ENCODE peak calls at places on chromosomes 12 and 14, in four cellular contexts. B is astrocyte, D is spleen, F is Peyer's patch. V is an unnamed sample.

GRCh38 chr12:54989829-54990228 is 5.3 kb upstream of the TESPA1 start:
- DNase-seq in B (no peak), D (no peak), F (no peak), V (no peak)

GRCh38 chr14:99521176-99522024 is 40.2 kb downstream of the CCNK start:
- DNase-seq in D (peak; percentile 66), F (no peak), B (no peak), V (peak; percentile 24)

GRCh38 chr12:27331299-27331926 is 1.2 kb upstream of the BMAL2 start:
- DNase-seq in D (no peak), F (no peak), B (peak; percentile 95), V (no peak)

GRCh38 chr12:117986705-117987469 is 18.1 kb upstream of the KSR2 start:
- DNase-seq in B (peak; percentile 81), D (no peak), F (no peak), V (no peak)

GRCh38 chr12:4787965-4788364 is 67.8 kb downstream of the GALNT8 start:
- DNase-seq in F (no peak), D (no peak), B (no peak), V (no peak)

GRCh38 chr12:54191550-54192022 is 2.8 kb upstream of the SMUG1 start:
- DNase-seq in D (peak; percentile 92), F (peak; percentile 80), B (peak; percentile 42), V (peak; percentile 81)

GRCh38 chr12:8697120-8697475 is 693 bp upstream of the RIMKLB start:
- DNase-seq in F (no peak), D (peak; percentile 90), B (peak; percentile 37), V (no peak)

GRCh38 chr14:70721542-70721941 is 79.8 kb downstream of the TTC9 start:
- DNase-seq in B (peak; percentile 22), F (no peak), D (no peak), V (no peak)

GRCh38 chr12:78088391-78088832 is 257.7 kb downstream of the NAV3 start:
- DNase-seq in F (no peak), B (no peak), D (no peak), V (no peak)

GRCh38 chr14:74391479-74391878 is 34.5 kb downstream of the SYNDIG1L start:
- DNase-seq in D (no peak), B (no peak), F (no peak), V (peak; percentile 2)

GRCh38 chr14:38405851-38406630 is 150.1 kb upstream of the CLEC14A start:
- DNase-seq in B (peak; percentile 53), F (no peak), D (no peak), V (no peak)

GRCh38 chr14:28102814-28103213 is 663.8 kb upstream of the FOXG1 start:
- DNase-seq in D (no peak), B (peak; percentile 49), F (no peak), V (no peak)

GRCh38 chr12:100159391-100160104 is 16.9 kb upstream of the BLTP3B start:
- DNase-seq in D (no peak), B (no peak), F (no peak), V (no peak)

GRCh38 chr14:99118946-99119345 is 153.1 kb downstream of the BCL11B start:
- DNase-seq in D (no peak), F (no peak), B (no peak), V (no peak)

GRCh38 chr12:116274552-116275375 is 2.7 kb downstream of the MED13L start:
- DNase-seq in F (no peak), D (no peak), B (no peak), V (no peak)

GRCh38 chr14:27484633-27485032 is 886.8 kb upstream of the NOVA1 start:
- DNase-seq in D (no peak), B (no peak), F (no peak), V (no peak)

GRCh38 chr14:88189040-88189839 is 133.8 kb downstream of the KCNK10 start:
- DNase-seq in B (peak; percentile 68), D (no peak), F (peak; percentile 74), V (no peak)

GRCh38 chr12:124804011-124804621 is 59.5 kb downstream of the SCARB1 start:
- DNase-seq in D (no peak), B (peak; percentile 26), F (no peak), V (peak; percentile 67)

GRCh38 chr12:95687937-95688336 is 102.6 kb downstream of the NTN4 start:
- DNase-seq in D (no peak), F (no peak), B (no peak), V (no peak)

GRCh38 chr14:57753821-57754220 is 112.1 kb downstream of the SLC35F4 start:
- DNase-seq in D (no peak), F (no peak), B (no peak), V (no peak)

GRCh38 chr14:65853407-65853955 is 441.0 kb downstream of the FUT8 start:
- DNase-seq in D (no peak), B (no peak), F (no peak), V (no peak)

GRCh38 chr14:65704850-65705249 is 292.3 kb downstream of the FUT8 start:
- DNase-seq in F (no peak), B (peak; percentile 65), D (no peak), V (no peak)

GRCh38 chr14:25477699-25478098 is 427.8 kb upstream of the STXBP6 start:
- DNase-seq in F (no peak), D (no peak), B (no peak), V (no peak)

GRCh38 chr14:99681832-99682148 is 2.3 kb upstream of the CYP46A1 start:
- DNase-seq in D (no peak), F (no peak), B (no peak), V (no peak)

GRCh38 chr12:103392722-103393121 is 103.0 kb downstream of the C12orf42 start:
- DNase-seq in D (no peak), F (peak; percentile 34), B (no peak), V (no peak)

GRCh38 chr12:47740536-47741339 is 15.4 kb upstream of the ENDOU start:
- DNase-seq in D (no peak), B (no peak), F (peak; percentile 77), V (no peak)

GRCh38 chr12:21416611-21417121 is 20.8 kb upstream of the PYROXD1 start:
- DNase-seq in B (peak; percentile 49), F (no peak), D (no peak), V (no peak)

GRCh38 chr12:114316076-114316475 is 89.9 kb downstream of the TBX5 start:
- DNase-seq in D (no peak), B (peak; percentile 85), F (no peak), V (no peak)

GRCh38 chr14:104135121-104135903 is 3.1 kb upstream of the KIF26A start:
- DNase-seq in D (peak; percentile 72), B (no peak), F (no peak), V (peak; percentile 42)

GRCh38 chr14:100342195-100342594 is 19.1 kb downstream of the SLC25A47 start:
- DNase-seq in F (peak; percentile 14), D (peak; percentile 54), B (no peak), V (peak; percentile 38)

GRCh38 chr12:4449862-4450222 is 4.2 kb upstream of the FGF6 start:
- DNase-seq in F (no peak), B (no peak), D (no peak), V (no peak)

GRCh38 chr12:78403681-78404080 is 460.9 kb upstream of the SYT1 start:
- DNase-seq in D (no peak), B (peak; percentile 87), F (no peak), V (no peak)

DNA sequence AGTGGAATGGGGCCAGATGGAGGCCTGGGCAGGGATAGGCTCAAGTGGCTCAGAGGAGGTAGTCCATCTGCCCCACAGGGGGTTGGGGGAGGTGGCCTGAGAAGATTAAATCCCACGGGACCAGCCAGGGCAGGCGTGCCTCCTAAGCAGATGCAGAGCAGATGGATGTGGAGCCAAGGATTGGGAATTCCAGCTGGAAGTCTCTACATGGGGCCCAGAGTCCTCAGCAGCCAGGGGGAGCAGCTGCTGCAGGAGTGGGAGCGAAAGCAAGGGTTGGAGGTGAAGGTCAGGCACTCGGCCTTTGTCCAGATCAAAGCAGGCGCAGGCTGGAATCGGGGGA is 42.4 kb upstream of the VRK1 start:
- DNase-seq in F (no peak), D (no peak), B (no peak), V (no peak)
- H3K9me3 ChIP-seq in F (no peaks in the 10 kb centered on the region), D (no peaks in the 10 kb centered on the region), B (no peaks in the 10 kb centered on the region), V (no peaks in the 10 kb centered on the region)

DNA sequence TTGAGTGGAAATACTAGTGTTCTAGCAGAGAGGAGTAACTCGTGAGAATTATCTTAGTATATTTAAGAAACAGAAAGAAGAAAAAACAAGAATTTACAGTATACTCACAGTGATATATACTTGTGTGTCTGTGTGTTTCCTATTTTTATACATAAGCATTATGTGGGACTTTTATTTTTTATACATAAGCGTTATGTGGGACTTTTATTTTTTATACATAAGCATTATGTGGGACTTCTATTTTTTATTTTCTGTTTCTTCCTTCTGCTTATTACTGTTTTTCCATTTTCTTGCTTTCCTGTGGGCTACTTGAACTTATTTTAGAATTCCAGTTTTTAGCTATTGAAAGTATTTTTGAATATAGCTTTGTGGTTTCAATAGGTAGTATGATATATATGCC is 6.9 kb upstream of the ZNF140 start:
- DNase-seq in F (no peak), B (no peak), D (no peak), V (no peak)
- H3K9me3 ChIP-seq in F (peaks cover 2% of the 10 kb centered on the region), B (peaks cover 18% of the 10 kb centered on the region), D (peaks cover 100% of the 10 kb centered on the region), V (peaks cover 100% of the 10 kb centered on the region)

GRCh38 chr14:81582420-81582819 is 48.8 kb upstream of the SEL1L start:
- DNase-seq in B (no peak), D (no peak), F (no peak), V (no peak)
- H3K9me3 ChIP-seq in B (no peaks in the 10 kb centered on the region), D (peaks cover 16% of the 10 kb centered on the region), F (no peaks in the 10 kb centered on the region), V (no peaks in the 10 kb centered on the region)

GRCh38 chr12:34377243-34378035 is 355.1 kb downstream of the ALG10 start:
- DNase-seq in F (no peak), B (no peak), D (no peak), V (no peak)
- H3K9me3 ChIP-seq in F (no peaks in the 10 kb centered on the region), B (peaks cover 19% of the 10 kb centered on the region), D (peaks cover 100% of the 10 kb centered on the region), V (peaks cover 12% of the 10 kb centered on the region)

GRCh38 chr12:133204264-133204603 is 22.9 kb downstream of the ZNF268 start:
- DNase-seq in B (no peak), F (no peak), D (no peak), V (no peak)

GRCh38 chr12:133201888-133202287 is 20.6 kb downstream of the ZNF268 start:
- DNase-seq in F (no peak), D (no peak), B (no peak), V (no peak)

GRCh38 chr12:133203344-133204263 is 22.3 kb downstream of the ZNF268 start:
- DNase-seq in D (no peak), F (no peak), B (no peak), V (no peak)

GRCh38 chr12:133206390-133206789 is 25.1 kb downstream of the ZNF268 start:
- DNase-seq in F (no peak), D (no peak), B (no peak), V (no peak)

DNA sequence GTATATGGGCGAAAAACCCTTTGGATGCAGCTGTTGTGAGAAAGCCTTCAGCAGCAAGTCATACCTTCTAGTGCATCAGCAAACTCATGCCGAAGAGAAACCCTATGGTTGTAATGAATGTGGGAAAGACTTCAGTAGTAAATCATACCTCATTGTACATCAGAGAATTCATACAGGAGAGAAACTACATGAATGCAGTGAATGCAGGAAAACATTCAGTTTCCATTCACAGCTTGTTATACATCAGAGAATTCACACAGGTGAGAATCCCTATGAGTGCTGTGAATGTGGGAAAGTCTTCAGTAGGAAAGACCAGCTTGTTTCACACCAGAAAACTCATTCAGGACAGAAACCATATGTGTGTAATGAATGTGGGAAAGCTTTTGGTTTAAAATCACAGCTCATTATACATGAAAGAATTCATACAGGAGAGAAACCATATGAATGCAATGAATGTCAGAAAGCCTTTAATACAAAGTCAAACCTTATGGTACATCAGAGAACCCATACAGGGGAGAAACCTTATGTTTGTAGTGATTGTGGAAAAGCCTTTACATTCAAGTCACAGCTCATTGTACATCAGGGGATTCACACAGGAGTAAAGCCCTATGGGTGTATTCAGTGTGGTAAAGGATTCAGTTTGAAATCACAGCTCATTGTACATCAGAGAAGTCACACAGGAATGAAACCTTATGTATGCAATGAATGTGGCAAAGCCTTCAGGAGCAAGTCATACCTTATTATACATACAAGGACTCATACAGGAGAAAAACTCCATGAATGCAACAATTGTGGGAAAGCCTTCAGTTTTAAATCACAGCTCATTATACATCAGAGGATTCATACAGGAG is 21.4 kb downstream of the ZNF268 start:
- DNase-seq in B (peak; percentile 24), F (no peak), D (no peak), V (no peak)
- H3K9me3 ChIP-seq in B (peaks cover 52% of the 10 kb centered on the region), F (peaks cover 24% of the 10 kb centered on the region), D (peaks cover 93% of the 10 kb centered on the region), V (peaks cover 81% of the 10 kb centered on the region)

GRCh38 chr12:31900271-31900670 is 58.9 kb upstream of the RESF1 start:
- DNase-seq in D (no peak), B (no peak), F (no peak), V (no peak)
- H3K9me3 ChIP-seq in D (peaks cover 60% of the 10 kb centered on the region), B (no peaks in the 10 kb centered on the region), F (no peaks in the 10 kb centered on the region), V (peaks cover under 1% of the 10 kb centered on the region)

V was measured in lower lobe of right lung.